ENCODE peak calls at places on chromosomes 13 and 19, in seven cellular contexts. Q is Right ventricle myocardium superior; A is stimulated activated CD4-positive, alpha-beta T cell treated with anti-CD3 and anti-CD28 coated beads, Interleukin-15, amount 100 ng/mL, for 24 hours; H is lower lobe of right lung; S is choroid plexus epithelial cell; X is NCI-H1930; W is ovary. N is an unnamed sample.

GRCh38 chr19:36916991-36917390 is 859 bp downstream of the ZNF568 start:
- DNase-seq in Q (no peak), A (no peak), H (no peak), S (peak), X (no peak), W (no peak), N (no peak)

GRCh38 chr13:83065136-83065535 is 817.1 kb downstream of the SLITRK1 start:
- DNase-seq in Q (peak), A (no peak), H (no peak), S (peak), X (no peak), W (peak), N (no peak)

GRCh38 chr13:41995946-41996345 is 35.0 kb upstream of the VWA8 start:
- DNase-seq in Q (no peak), A (peak), H (peak), S (peak), X (no peak), W (no peak), N (no peak)

GRCh38 chr19:56097306-56097705 is 23.8 kb downstream of the ZNF787 start:
- DNase-seq in Q (peak), A (no peak), H (no peak), S (no peak), X (no peak), W (no peak), N (no peak)

GRCh38 chr19:22354665-22355064 is 67.5 kb downstream of the ZNF98 start:
- DNase-seq in Q (no peak), A (no peak), H (no peak), S (no peak), X (no peak), W (no peak), N (no peak)

GRCh38 chr13:48590141-48590863 is 57.4 kb upstream of the RCBTB2 start:
- DNase-seq in Q (no peak), A (no peak), H (no peak), S (no peak), X (no peak), W (no peak), N (no peak)

GRCh38 chr19:45713141-45713540 is 17.6 kb downstream of the FBXO46 start:
- DNase-seq in Q (no peak), A (no peak), H (no peak), S (no peak), X (no peak), W (no peak), N (no peak)

GRCh38 chr19:39398297-39398864 is 7.2 kb downstream of the MED29 start:
- DNase-seq in Q (peak), A (peak), H (peak), S (peak), X (no peak), W (no peak), N (no peak)

GRCh38 chr19:27736225-27736624 is 1476.7 kb downstream of the UQCRFS1 start:
- DNase-seq in Q (no peak), A (no peak), H (no peak), S (no peak), X (no peak), W (no peak), N (no peak)

GRCh38 chr19:8458380-8458779 is 13.6 kb downstream of the HNRNPM start:
- DNase-seq in Q (no peak), A (no peak), H (no peak), S (no peak), X (no peak), W (no peak), N (no peak)

GRCh38 chr13:29582171-29582570 is 13.3 kb downstream of the SLC7A1 start:
- DNase-seq in Q (peak), A (no peak), H (no peak), S (no peak), X (no peak), W (no peak), N (no peak)

GRCh38 chr19:28424041-28424440 is 788.9 kb downstream of the UQCRFS1 start:
- DNase-seq in Q (no peak), A (no peak), H (no peak), S (no peak), X (no peak), W (no peak), N (no peak)

GRCh38 chr19:5832527-5833216 is 6.8 kb downstream of the FUT6 start:
- DNase-seq in Q (no peak), A (no peak), H (no peak), S (no peak), X (no peak), W (no peak), N (no peak)

GRCh38 chr19:8831832-8832131 is 322 bp downstream of the ZNF558 start:
- DNase-seq in Q (no peak), A (no peak), H (no peak), S (no peak), X (no peak), W (no peak), N (no peak)

GRCh38 chr19:50952890-50953289 is at the start of gene KLK5:
- DNase-seq in Q (no peak), A (no peak), H (no peak), S (no peak), X (no peak), W (no peak), N (no peak)

GRCh38 chr19:4930664-4931063 is 21.4 kb downstream of the UHRF1 start:
- DNase-seq in Q (no peak), A (peak), H (no peak), S (no peak), X (no peak), W (no peak), N (no peak)

GRCh38 chr19:11425719-11426457 is 6.8 kb upstream of the RGL3 start:
- DNase-seq in Q (no peak), A (no peak), H (no peak), S (no peak), X (no peak), W (no peak), N (no peak)

GRCh38 chr19:33486936-33487793 is 34.4 kb downstream of the PEPD start:
- DNase-seq in Q (no peak), A (no peak), H (peak), S (no peak), X (no peak), W (no peak), N (no peak)

GRCh38 chr13:113393572-113394503 is 29.9 kb upstream of the GRTP1 start:
- DNase-seq in Q (peak), A (peak), H (peak), S (peak), X (peak), W (peak), N (peak)

GRCh38 chr13:93200626-93201025 is 26.0 kb upstream of the GPC6 start:
- DNase-seq in Q (no peak), A (no peak), H (no peak), S (no peak), X (no peak), W (no peak), N (no peak)

GRCh38 chr19:13077233-13077632 is 25.4 kb downstream of the LYL1 start:
- DNase-seq in Q (no peak), A (no peak), H (no peak), S (no peak), X (no peak), W (no peak), N (no peak)